ENCODE peak calls at places on chromosomes 11 and 22, in eight cellular contexts. D is AG20443; H is right atrium auricular region; L is Ammon's horn; S is stimulated activated effector memory CD8-positive, alpha-beta T cell treated with anti-CD3 and anti-CD28 coated beads, Interleukin-12 subunit alpha, Interleukin-12 subunit beta, amount 100 ng/mL, for 72 hours; C is activated T-helper 1 cell treated with anti-CD3 and anti-CD28 coated beads, Interleukin-12 subunit alpha, Interleukin-12 subunit beta, Interleukin-2, Interleukin-4 antibody, amounts not matched to agents 30 ng/mL and 10 ng/mL and 1 ng/mL, durations not matched to agents 14 hours and 24 hours and 36 hours; Q is COR-L47; P is DMS153. G is an unnamed sample.

GRCh38 chr22:22939537-22940368 is 52.1 kb downstream of the IGLL5 start:
- DNase-seq in H (no peak), Q (no peak), S (no peak), D (no peak), P (no peak), L (no peak), C (no peak), G (no peak)

GRCh38 chr22:38513063-38513462 is 7.0 kb upstream of the DDX17 start:
- DNase-seq in P (peak; percentile 4), H (no peak), S (no peak), Q (peak; percentile 6), D (no peak), C (peak; percentile 38), L (no peak), G (no peak)

GRCh38 chr22:36986242-36986821 is 32.9 kb downstream of the TST start:
- DNase-seq in L (no peak), S (peak; percentile 40), D (no peak), C (no peak), Q (no peak), P (no peak), H (no peak), G (no peak)

GRCh38 chr11:11480951-11481350 is 127.9 kb upstream of the CSNK2A3 start:
- DNase-seq in D (no peak), P (no peak), S (no peak), L (no peak), C (no peak), H (no peak), Q (no peak), G (no peak)

GRCh38 chr11:9574806-9575530 is 1.5 kb downstream of the WEE1 start:
- DNase-seq in C (no peak), S (no peak), D (peak; percentile 76), H (peak; percentile 77), L (no peak), P (peak; percentile 22), Q (peak; percentile 47), G (peak; percentile 40)

GRCh38 chr11:31233425-31233824 is 136.1 kb downstream of the DCDC1 start:
- DNase-seq in D (no peak), C (no peak), S (no peak), H (no peak), P (no peak), Q (peak; percentile 42), L (no peak), G (no peak)

GRCh38 chr11:119356349-119357031 is 10.0 kb upstream of the MFRP start:
- DNase-seq in L (peak; percentile 84), C (peak; percentile 61), Q (peak; percentile 36), H (peak; percentile 86), D (peak; percentile 93), P (no peak), S (peak; percentile 79), G (peak; percentile 16)

GRCh38 chr11:78318733-78319132 is 98.9 kb downstream of the GAB2 start:
- DNase-seq in D (peak; percentile 35), C (no peak), L (peak; percentile 95), H (no peak), P (no peak), S (no peak), Q (no peak), G (no peak)

GRCh38 chr22:37230673-37231405 is 13.2 kb downstream of the RAC2 start:
- DNase-seq in C (peak; percentile 68), H (no peak), Q (no peak), D (no peak), L (no peak), S (peak; percentile 62), P (no peak), G (no peak)

GRCh38 chr22:39607093-39607492 is 36.5 kb downstream of the CACNA1I start:
- DNase-seq in P (no peak), C (no peak), Q (no peak), L (no peak), S (no peak), H (no peak), D (no peak), G (no peak)

GRCh38 chr11:11558826-11559225 is 63.0 kb downstream of the GALNT18 start:
- DNase-seq in H (no peak), L (no peak), S (no peak), D (no peak), P (no peak), Q (no peak), C (no peak), G (no peak)

GRCh38 chr11:76978818-76979217 is 55.4 kb upstream of the B3GNT6 start:
- DNase-seq in H (no peak), C (no peak), P (no peak), L (peak; percentile 63), Q (no peak), D (no peak), S (no peak), G (no peak)

GRCh38 chr11:17405232-17406005 is 17.0 kb upstream of the KCNJ11 start:
- DNase-seq in Q (peak; percentile 69), L (peak; percentile 79), S (no peak), P (peak; percentile 83), H (peak; percentile 77), D (peak; percentile 72), C (no peak), G (no peak)

GRCh38 chr11:536841-537621 is at the start of gene LRRC56:
- DNase-seq in C (peak; percentile 77), L (no peak), P (peak; percentile 93), D (peak; percentile 90), H (peak; percentile 77), Q (peak; percentile 69), S (peak; percentile 92), G (peak; percentile 73)

GRCh38 chr22:37930270-37930951 is 23.0 kb downstream of the C22orf23 start:
- DNase-seq in Q (no peak), D (peak; percentile 76), S (no peak), L (peak; percentile 56), P (no peak), H (no peak), C (no peak), G (no peak)

GRCh38 chr11:15967966-15968365 is 388.4 kb downstream of the SOX6 start:
- DNase-seq in P (no peak), S (no peak), H (no peak), C (no peak), L (no peak), D (no peak), Q (no peak), G (no peak)

GRCh38 chr11:13603661-13604060 is 64.8 kb upstream of the FAR1 start:
- DNase-seq in H (no peak), L (no peak), S (no peak), C (no peak), P (no peak), Q (no peak), D (no peak), G (no peak)

GRCh38 chr22:38282397-38282796 is 9.6 kb upstream of the TMEM184B start:
- DNase-seq in H (no peak), D (no peak), P (no peak), L (no peak), S (no peak), Q (no peak), C (no peak), G (no peak)

GRCh38 chr11:113176971-113177370 is 137.4 kb upstream of the TTC12 start:
- DNase-seq in C (no peak), P (no peak), Q (no peak), D (peak; percentile 21), S (no peak), H (no peak), L (no peak), G (no peak)

GRCh38 chr22:42562282-42562681 is 8.5 kb downstream of the SERHL2 start:
- DNase-seq in S (no peak), D (no peak), C (no peak), L (no peak), Q (no peak), H (no peak), P (no peak), G (no peak)

GRCh38 chr11:111911563-111912401 is at the start of gene CRYAB:
- DNase-seq in C (no peak), H (peak; percentile 98), L (peak; percentile 96), D (peak; percentile 90), Q (no peak), P (no peak), S (no peak), G (no peak)

GRCh38 chr11:62487698-62488551 is 58.7 kb downstream of the AHNAK start:
- DNase-seq in D (no peak), L (no peak), S (no peak), Q (no peak), C (no peak), P (peak; percentile 24), H (no peak), G (peak; percentile 51)

GRCh38 chr11:1081601-1082311 is 7.1 kb downstream of the MUC2 start:
- DNase-seq in H (no peak), S (no peak), C (no peak), D (no peak), Q (no peak), P (no peak), L (no peak), G (no peak)

GRCh38 chr11:119721129-119722120 is 7.6 kb downstream of the NECTIN1 start:
- DNase-seq in C (no peak), Q (no peak), S (no peak), D (peak; percentile 77), P (no peak), L (no peak), H (no peak), G (no peak)

GRCh38 chr22:49198705-49199084 is 629.0 kb downstream of the BRD1 start:
- DNase-seq in C (no peak), H (no peak), P (no peak), S (no peak), D (no peak), Q (no peak), L (no peak), G (no peak)

GRCh38 chr11:13354335-13354734 is 76.7 kb downstream of the BMAL1 start:
- DNase-seq in S (no peak), D (peak; percentile 33), Q (no peak), H (no peak), C (no peak), L (no peak), P (no peak), G (no peak)

GRCh38 chr11:85787809-85788805 is 22.8 kb downstream of the SYTL2 start:
- DNase-seq in C (no peak), L (no peak), D (no peak), Q (no peak), S (no peak), P (no peak), H (no peak), G (no peak)

GRCh38 chr22:19810381-19811141 is 44.1 kb downstream of the GNB1L start:
- DNase-seq in Q (no peak), L (no peak), P (no peak), S (no peak), D (peak; percentile 61), H (no peak), C (no peak), G (no peak)

GRCh38 chr11:28108909-28109308 is 721 bp downstream of the METTL15 start:
- DNase-seq in L (no peak), P (no peak), H (no peak), C (no peak), Q (no peak), D (no peak), S (no peak), G (no peak)

GRCh38 chr11:2513441-2513840 is 68.6 kb downstream of the KCNQ1 start:
- DNase-seq in L (no peak), S (no peak), D (no peak), Q (no peak), H (no peak), C (no peak), P (no peak), G (no peak)

GRCh38 chr11:62125881-62126280 is 2.1 kb downstream of the INCENP start:
- DNase-seq in P (no peak), D (no peak), C (no peak), Q (no peak), H (no peak), S (no peak), L (no peak), G (no peak)

GRCh38 chr22:27719535-27720227 is 81.9 kb downstream of the MN1 start:
- DNase-seq in C (no peak), L (peak; percentile 79), P (peak; percentile 76), D (peak; percentile 56), S (no peak), Q (peak; percentile 18), H (peak; percentile 62), G (no peak)

GRCh38 chr22:43974028-43974545 is 18.8 kb downstream of the SAMM50 start:
- DNase-seq in S (no peak), H (no peak), D (no peak), P (no peak), C (no peak), L (no peak), Q (no peak), G (no peak)

GRCh38 chr11:34793666-34794065 is 122.5 kb downstream of the APIP start:
- DNase-seq in C (no peak), H (no peak), D (no peak), S (no peak), L (no peak), P (no peak), Q (no peak), G (no peak)